ENCODE peak calls at places on chromosomes 12 and 14, in ten cellular contexts. Y, K, E, R, M, V, S, C, L and U are unnamed samples.

GRCh38 chr12:114499338-114499737 is 93.4 kb upstream of the TBX5 start:
- DNase-seq in V (no peak), E (no peak), L (no peak), S (no peak), M (no peak), C (no peak), R (peak; percentile 45), Y (no peak), K (peak; percentile 66), U (no peak)

GRCh38 chr14:83575301-83575700 is 1954.6 kb upstream of the FLRT2 start:
- DNase-seq in K (no peak), E (no peak), M (no peak), Y (no peak), L (no peak), C (no peak), S (no peak), V (no peak), R (no peak), U (no peak)

GRCh38 chr14:34368115-34368970 is 93.7 kb downstream of the SPTSSA start:
- DNase-seq in S (no peak), V (no peak), K (peak; percentile 45), L (no peak), C (no peak), E (peak; percentile 81), M (peak; percentile 33), Y (peak; percentile 37), R (no peak), U (no peak)

GRCh38 chr12:38384816-38385491 is 68.4 kb downstream of the ALG10B start:
- DNase-seq in V (peak; percentile 47), S (no peak), L (no peak), Y (no peak), E (no peak), R (no peak), K (no peak), M (peak; percentile 97), C (no peak), U (peak; percentile 93)

GRCh38 chr12:51262758-51263177 is 7.4 kb downstream of the SMAGP start:
- DNase-seq in C (peak; percentile 78), Y (peak; percentile 33), E (peak; percentile 39), M (peak; percentile 53), S (no peak), R (no peak), L (no peak), K (peak; percentile 66), V (peak; percentile 58), U (peak; percentile 90)

GRCh38 chr12:118606690-118607089 is 230.3 kb downstream of the SUDS3 start:
- DNase-seq in L (no peak), V (no peak), E (no peak), R (no peak), K (no peak), C (no peak), S (no peak), M (no peak), Y (no peak), U (no peak)

GRCh38 chr14:93970967-93971634 is 5.3 kb downstream of the ASB2 start:
- DNase-seq in R (no peak), M (no peak), S (no peak), L (no peak), C (peak; percentile 50), K (no peak), Y (no peak), V (peak; percentile 60), E (no peak), U (no peak)

GRCh38 chr12:82942963-82943362 is 256.3 kb downstream of the TMTC2 start:
- DNase-seq in L (no peak), Y (no peak), C (no peak), E (no peak), K (no peak), V (no peak), S (no peak), M (peak; percentile 23), R (no peak), U (no peak)

GRCh38 chr14:99780690-99781089 is 12.5 kb upstream of the EML1 start:
- DNase-seq in E (no peak), R (no peak), L (no peak), V (no peak), C (no peak), K (no peak), S (no peak), M (peak; percentile 56), Y (no peak), U (peak; percentile 5)

GRCh38 chr14:29805415-29806123 is 122.1 kb downstream of the PRKD1 start:
- DNase-seq in Y (peak; percentile 98), R (peak; percentile 48), S (peak; percentile 76), M (peak; percentile 51), V (peak; percentile 53), K (peak; percentile 97), C (peak; percentile 73), L (peak; percentile 86), E (peak; percentile 97), U (no peak)

GRCh38 chr12:63445266-63445665 is 223.0 kb downstream of the DPY19L2 start:
- DNase-seq in S (no peak), L (no peak), C (no peak), V (no peak), R (no peak), K (no peak), E (no peak), Y (no peak), M (no peak), U (no peak)

DNA sequence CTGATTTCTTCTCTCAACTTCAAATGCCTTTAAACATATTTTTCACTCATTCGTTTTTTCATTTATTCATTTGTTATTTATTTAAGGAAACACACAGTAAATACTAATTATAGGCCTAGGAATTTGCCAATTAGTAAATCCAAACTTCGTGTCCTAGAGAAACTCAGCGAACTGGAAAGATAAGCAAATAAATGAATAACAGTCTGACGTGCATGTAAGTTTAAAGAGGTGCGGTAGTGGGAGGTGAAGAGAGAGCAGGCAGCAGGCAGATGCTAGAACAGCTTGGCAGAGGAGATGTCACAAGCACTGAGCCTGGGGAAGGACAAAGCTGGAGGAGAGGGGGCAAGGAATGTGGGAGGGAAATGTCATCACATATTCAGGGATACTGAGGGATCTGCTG is 228.2 kb downstream of the DPY19L2 start:
- DNase-seq in K (no peak), M (no peak), L (no peak), R (no peak), C (no peak), E (no peak), Y (peak; percentile 0), V (no peak), S (no peak), U (no peak)
- H3K4me3 ChIP-seq in K (no peak overlapping the region), M (no peak overlapping the region), L (no peak overlapping the region), R (no peak overlapping the region), C (no peak overlapping the region), E (no peak overlapping the region), Y (no peak overlapping the region), V (no peak overlapping the region), S (no peak overlapping the region), U (no peak overlapping the region)

GRCh38 chr14:76153919-76154318 is 2.2 kb downstream of the GPATCH2L start:
- DNase-seq in K (no peak), R (no peak), V (no peak), Y (no peak), C (no peak), E (no peak), M (no peak), L (no peak), S (no peak), U (no peak)
- H3K4me3 ChIP-seq in K (no peak overlapping the region), R (peak overlapping the region; percentile 64), V (no peak overlapping the region), Y (no peak overlapping the region), C (no peak overlapping the region), E (no peak overlapping the region), M (no peak overlapping the region), L (no peak overlapping the region), S (no peak overlapping the region), U (peak overlapping the region; percentile 97)

DNA sequence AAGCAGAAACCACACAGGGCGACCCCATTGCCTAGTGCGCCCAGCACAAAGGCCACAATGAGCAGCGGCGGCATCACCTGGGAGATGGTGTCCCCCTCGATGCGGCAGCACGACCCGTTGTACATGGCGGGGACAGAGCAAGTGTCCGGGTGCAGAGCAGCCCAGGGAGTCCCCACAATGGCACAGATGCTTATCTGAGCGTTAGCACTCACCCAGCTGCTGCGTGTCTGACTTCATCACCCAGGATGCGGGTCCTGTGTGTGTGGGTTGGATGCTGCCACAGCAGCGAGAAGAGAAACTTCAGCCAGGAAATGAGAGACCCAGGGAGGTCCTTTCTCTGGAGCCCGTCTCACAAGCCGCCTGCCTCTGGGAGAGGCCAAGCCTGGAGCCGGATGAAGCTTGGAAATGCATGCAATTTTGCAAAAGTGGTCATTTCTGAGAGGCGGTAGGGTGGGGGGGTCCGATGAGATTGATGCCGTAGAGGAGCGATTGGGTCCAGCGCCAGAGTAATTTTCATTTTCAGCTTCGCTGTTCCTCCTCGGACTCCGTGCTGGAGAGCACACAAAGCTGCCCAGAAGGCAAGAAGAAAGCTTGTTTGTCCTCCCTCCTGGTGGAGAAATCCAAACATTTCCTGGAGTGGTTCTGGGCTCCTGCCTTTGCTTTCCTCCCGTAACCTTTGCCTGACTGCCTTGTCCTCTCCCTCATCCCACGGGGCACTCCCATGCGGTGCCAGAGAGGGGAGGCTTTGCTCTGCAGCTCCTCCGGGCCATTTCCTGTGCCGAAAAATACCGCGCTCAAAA is at the start of gene HCAR1:
- DNase-seq in S (no peak), C (peak; percentile 37), K (peak; percentile 40), L (no peak), E (peak; percentile 52), V (no peak), Y (no peak), M (no peak), R (no peak), U (peak; percentile 73)
- H3K4me3 ChIP-seq in S (peak within 1 kb of the TSS; percentile 35), C (peak within 1 kb of the TSS; percentile 39), K (peak within 1 kb of the TSS; percentile 28), L (no peak within 1 kb of the TSS), E (peak within 1 kb of the TSS; percentile 46), V (peak within 1 kb of the TSS; percentile 40), Y (peak within 1 kb of the TSS; percentile 10), M (no peak within 1 kb of the TSS), R (no peak within 1 kb of the TSS), U (no peak within 1 kb of the TSS)

DNA sequence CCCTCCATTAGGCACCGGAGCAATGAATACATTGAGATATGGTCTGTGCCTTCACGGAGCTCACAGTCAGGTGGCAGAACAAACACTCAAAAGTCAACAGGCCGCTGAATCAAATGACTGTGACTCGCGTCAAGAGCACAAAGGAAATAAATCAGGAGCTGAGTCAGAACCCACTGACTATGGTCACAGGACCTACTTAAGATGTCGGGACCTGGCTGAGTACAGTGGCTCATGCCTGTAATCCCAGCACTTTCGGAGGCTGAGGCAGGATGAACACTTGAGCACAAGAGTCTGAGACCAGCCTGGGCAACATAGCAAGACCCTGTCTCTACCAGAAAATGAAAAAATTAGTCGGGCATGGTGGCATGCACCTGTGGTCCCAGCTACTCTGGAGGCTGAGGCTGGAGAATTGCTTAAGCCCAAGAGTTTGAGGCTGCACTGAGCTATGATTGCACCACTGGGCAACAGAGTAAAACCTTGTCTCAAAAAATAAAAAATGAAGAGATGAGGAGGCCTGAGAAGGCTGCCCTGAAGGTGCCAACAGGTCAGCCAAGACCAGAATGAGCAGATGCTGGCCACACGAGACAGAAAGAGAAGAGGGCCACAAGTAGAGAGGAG is 19.9 kb downstream of the TMEM233 start:
- DNase-seq in L (no peak), Y (peak; percentile 51), M (peak; percentile 80), K (peak; percentile 53), S (no peak), C (peak; percentile 35), V (no peak), R (no peak), E (no peak), U (no peak)
- H3K4me3 ChIP-seq in L (no peak overlapping the region), Y (no peak overlapping the region), M (no peak overlapping the region), K (no peak overlapping the region), S (no peak overlapping the region), C (no peak overlapping the region), V (no peak overlapping the region), R (no peak overlapping the region), E (no peak overlapping the region), U (no peak overlapping the region)

GRCh38 chr12:124684971-124685688 is 117.7 kb upstream of the NCOR2 start:
- DNase-seq in Y (peak; percentile 83), R (peak; percentile 39), V (no peak), K (peak; percentile 91), M (peak; percentile 47), L (no peak), S (no peak), E (peak; percentile 91), C (no peak), U (peak; percentile 70)
- H3K4me3 ChIP-seq in Y (peak overlapping the region; percentile 41), R (peak overlapping the region; percentile 28), V (peak overlapping the region; percentile 17), K (peak overlapping the region; percentile 8), M (no peak overlapping the region), L (peak overlapping the region; percentile 43), S (no peak overlapping the region), E (peak overlapping the region; percentile 34), C (peak overlapping the region; percentile 17), U (no peak overlapping the region)